ENCODE peak calls at places on chromosome 20, in ten cellular contexts. One of them, this sample, is unnamed.
A peak's percentile ranks its signal among the peaks of the same experiment; 100 is the strongest.

GRCh38 chr20:6502219-6502618 is 265.3 kb upstream of the BMP2 start:
- DNase-seq in MM.1S: no peak
- DNase-seq in A172: no peak
- DNase-seq in fibroblast of lung: no peak
- DNase-seq in activated T-cell treated with anti-CD3 and anti-CD28 coated beads, Interleukin-2, amount 50 U/mL, for 48 hours: no peak
- DNase-seq in fibroblast of the conjunctiva: no peak
- DNase-seq in epithelial cell of esophagus: no peak
- DNase-seq in HFFc6: no peak
- DNase-seq in hepatic stellate cell: no peak
- DNase-seq in MV-4-11: no peak
- DNase-seq in this sample: no peak

GRCh38 chr20:11436113-11436890 is 481.4 kb upstream of the BTBD3 start:
- DNase-seq in hepatic stellate cell: no peak
- DNase-seq in activated T-cell treated with anti-CD3 and anti-CD28 coated beads, Interleukin-2, amount 50 U/mL, for 48 hours: no peak
- DNase-seq in HFFc6: no peak
- DNase-seq in A172: no peak
- DNase-seq in MM.1S: no peak
- DNase-seq in MV-4-11: peak; percentile 84
- DNase-seq in epithelial cell of esophagus: no peak
- DNase-seq in fibroblast of lung: no peak
- DNase-seq in fibroblast of the conjunctiva: no peak
- DNase-seq in this sample: no peak

GRCh38 chr20:45487231-45487635 is 17.7 kb downstream of the WFDC2 start:
- DNase-seq in HFFc6: no peak
- DNase-seq in MV-4-11: no peak
- DNase-seq in fibroblast of the conjunctiva: no peak
- DNase-seq in MM.1S: no peak
- DNase-seq in hepatic stellate cell: no peak
- DNase-seq in activated T-cell treated with anti-CD3 and anti-CD28 coated beads, Interleukin-2, amount 50 U/mL, for 48 hours: no peak
- DNase-seq in epithelial cell of esophagus: no peak
- DNase-seq in fibroblast of lung: no peak
- DNase-seq in A172: no peak
- DNase-seq in this sample: no peak

GRCh38 chr20:3539708-3540107 is 68.9 kb downstream of the ATRN start:
- DNase-seq in activated T-cell treated with anti-CD3 and anti-CD28 coated beads, Interleukin-2, amount 50 U/mL, for 48 hours: no peak
- DNase-seq in MM.1S: no peak
- DNase-seq in fibroblast of lung: no peak
- DNase-seq in fibroblast of the conjunctiva: no peak
- DNase-seq in A172: no peak
- DNase-seq in hepatic stellate cell: no peak
- DNase-seq in epithelial cell of esophagus: no peak
- DNase-seq in MV-4-11: no peak
- DNase-seq in HFFc6: no peak
- DNase-seq in this sample: no peak

GRCh38 chr20:63139856-63140255 is 76.1 kb downstream of the YTHDF1 start:
- DNase-seq in MM.1S: no peak
- DNase-seq in HFFc6: no peak
- DNase-seq in epithelial cell of esophagus: no peak
- DNase-seq in activated T-cell treated with anti-CD3 and anti-CD28 coated beads, Interleukin-2, amount 50 U/mL, for 48 hours: no peak
- DNase-seq in hepatic stellate cell: no peak
- DNase-seq in fibroblast of lung: no peak
- DNase-seq in MV-4-11: no peak
- DNase-seq in fibroblast of the conjunctiva: no peak
- DNase-seq in A172: no peak
- DNase-seq in this sample: no peak

GRCh38 chr20:31543966-31544598 is 29.8 kb downstream of the HM13 start:
- DNase-seq in HFFc6: peak; percentile 97
- DNase-seq in hepatic stellate cell: peak; percentile 93
- DNase-seq in epithelial cell of esophagus: peak; percentile 72
- DNase-seq in MM.1S: no peak
- DNase-seq in fibroblast of lung: peak; percentile 95
- DNase-seq in MV-4-11: no peak
- DNase-seq in fibroblast of the conjunctiva: peak; percentile 95
- DNase-seq in activated T-cell treated with anti-CD3 and anti-CD28 coated beads, Interleukin-2, amount 50 U/mL, for 48 hours: no peak
- DNase-seq in A172: peak; percentile 73
- DNase-seq in this sample: no peak

GRCh38 chr20:35617397-35618031 is 1.9 kb downstream of the SPAG4 start:
- DNase-seq in fibroblast of lung: peak; percentile 60
- DNase-seq in MV-4-11: peak; percentile 19
- DNase-seq in activated T-cell treated with anti-CD3 and anti-CD28 coated beads, Interleukin-2, amount 50 U/mL, for 48 hours: peak; percentile 72
- DNase-seq in HFFc6: peak; percentile 39
- DNase-seq in MM.1S: no peak
- DNase-seq in A172: peak; percentile 16
- DNase-seq in epithelial cell of esophagus: peak; percentile 63
- DNase-seq in fibroblast of the conjunctiva: no peak
- DNase-seq in hepatic stellate cell: peak; percentile 59
- DNase-seq in this sample: peak; percentile 64

GRCh38 chr20:53786071-53786444 is 192.4 kb upstream of the ZNF217 start:
- DNase-seq in hepatic stellate cell: no peak
- DNase-seq in MM.1S: no peak
- DNase-seq in MV-4-11: no peak
- DNase-seq in activated T-cell treated with anti-CD3 and anti-CD28 coated beads, Interleukin-2, amount 50 U/mL, for 48 hours: no peak
- DNase-seq in fibroblast of the conjunctiva: no peak
- DNase-seq in fibroblast of lung: no peak
- DNase-seq in epithelial cell of esophagus: peak; percentile 92
- DNase-seq in A172: no peak
- DNase-seq in HFFc6: no peak
- DNase-seq in this sample: peak; percentile 79

GRCh38 chr20:44247676-44248419 is 740 bp downstream of the GDAP1L1 start:
- DNase-seq in MM.1S: peak; percentile 16
- DNase-seq in hepatic stellate cell: no peak
- DNase-seq in A172: peak; percentile 9
- DNase-seq in HFFc6: peak; percentile 0
- DNase-seq in fibroblast of the conjunctiva: no peak
- DNase-seq in epithelial cell of esophagus: peak; percentile 40
- DNase-seq in fibroblast of lung: peak; percentile 21
- DNase-seq in MV-4-11: peak; percentile 36
- DNase-seq in activated T-cell treated with anti-CD3 and anti-CD28 coated beads, Interleukin-2, amount 50 U/mL, for 48 hours: peak; percentile 56
- DNase-seq in this sample: peak; percentile 35

GRCh38 chr20:51447097-51447764 is 95.3 kb downstream of the NFATC2 start:
- DNase-seq in MM.1S: no peak
- DNase-seq in hepatic stellate cell: peak; percentile 91
- DNase-seq in HFFc6: peak; percentile 96
- DNase-seq in fibroblast of the conjunctiva: peak; percentile 94
- DNase-seq in fibroblast of lung: peak; percentile 94
- DNase-seq in epithelial cell of esophagus: peak; percentile 83
- DNase-seq in MV-4-11: no peak
- DNase-seq in A172: peak; percentile 96
- DNase-seq in activated T-cell treated with anti-CD3 and anti-CD28 coated beads, Interleukin-2, amount 50 U/mL, for 48 hours: no peak
- DNase-seq in this sample: peak; percentile 86

GRCh38 chr20:34546751-34547181 is 11.8 kb upstream of the MAP1LC3A start:
- DNase-seq in MV-4-11: no peak
- DNase-seq in hepatic stellate cell: no peak
- DNase-seq in MM.1S: no peak
- DNase-seq in activated T-cell treated with anti-CD3 and anti-CD28 coated beads, Interleukin-2, amount 50 U/mL, for 48 hours: no peak
- DNase-seq in epithelial cell of esophagus: no peak
- DNase-seq in fibroblast of the conjunctiva: no peak
- DNase-seq in HFFc6: no peak
- DNase-seq in A172: no peak
- DNase-seq in fibroblast of lung: no peak
- DNase-seq in this sample: no peak

This sample was measured in trophoblast cell.